ENCODE peak calls at places on chromosomes 11 and 22, in six cellular contexts. M is activated CD8-positive, alpha-beta memory T cell treated with anti-CD3 and anti-CD28 coated beads for 24 hours; D is NCI-H1105 treated with DMSO at 0.1 percent for 48 hours; S is endothelial cell of umbilical vein; N is NCI-H2029; A is dermis microvascular lymphatic vessel endothelial cell. T is an unnamed sample.

GRCh38 chr22:30557243-30557642 is 10.7 kb upstream of the SEC14L6 start:
- DNase-seq in M (no peak), D (no peak), S (no peak), N (no peak), A (no peak), T (no peak)

GRCh38 chr22:30702856-30703255 is 8.2 kb downstream of the OSBP2 start:
- DNase-seq in M (no peak), D (no peak), S (no peak), N (no peak), A (no peak), T (no peak)

GRCh38 chr11:130433357-130433756 is 4.9 kb upstream of the ADAMTS8 start:
- DNase-seq in M (no peak), D (no peak), S (no peak), N (no peak), A (no peak), T (no peak)

GRCh38 chr11:100825610-100826009 is 138.5 kb downstream of the ARHGAP42 start:
- DNase-seq in M (no peak), D (peak), S (no peak), N (no peak), A (no peak), T (no peak)

GRCh38 chr22:24244144-24244787 is 616 bp downstream of the GGT5 start:
- DNase-seq in M (no peak), D (no peak), S (peak), N (no peak), A (peak), T (no peak)

GRCh38 chr11:114346709-114347141 is 50.5 kb downstream of the NNMT start:
- DNase-seq in M (no peak), D (no peak), S (no peak), N (no peak), A (peak), T (no peak)

GRCh38 chr11:34215806-34216453 is 110.5 kb downstream of the NAT10 start:
- DNase-seq in M (no peak), D (no peak), S (no peak), N (no peak), A (no peak), T (no peak)

GRCh38 chr22:37749223-37749622 is 52.4 kb downstream of the TRIOBP start:
- DNase-seq in M (no peak), D (no peak), S (no peak), N (no peak), A (no peak), T (no peak)

GRCh38 chr11:34507156-34507555 is 6.4 kb downstream of the ELF5 start:
- DNase-seq in M (no peak), D (no peak), S (no peak), N (no peak), A (no peak), T (no peak)

GRCh38 chr11:78800089-78800690 is 225.5 kb upstream of the NARS2 start:
- DNase-seq in M (no peak), D (no peak), S (no peak), N (no peak), A (no peak), T (no peak)

GRCh38 chr11:125313271-125314222 is 149.0 kb downstream of the PKNOX2 start:
- DNase-seq in M (no peak), D (no peak), S (peak), N (no peak), A (peak), T (no peak)

GRCh38 chr22:49838771-49839717 is 11.4 kb upstream of the BRD1 start:
- DNase-seq in M (peak), D (no peak), S (no peak), N (no peak), A (no peak), T (no peak)

GRCh38 chr11:22193348-22194051 is 615 bp downstream of the ANO5 start:
- DNase-seq in M (no peak), D (peak), S (peak), N (peak), A (no peak), T (no peak)

GRCh38 chr11:37812281-37812880 is 1214.3 kb upstream of the RAG2 start:
- DNase-seq in M (no peak), D (no peak), S (no peak), N (no peak), A (no peak), T (no peak)

GRCh38 chr11:36073411-36074203 is 129.7 kb downstream of the LDLRAD3 start:
- DNase-seq in M (no peak), D (no peak), S (peak), N (no peak), A (peak), T (no peak)

GRCh38 chr11:111586305-111586915 is 15.8 kb upstream of the SIK2 start:
- DNase-seq in M (no peak), D (peak), S (peak), N (peak), A (peak), T (no peak)

GRCh38 chr11:44451706-44452105 is 113.8 kb upstream of the CD82 start:
- DNase-seq in M (peak), D (no peak), S (no peak), N (no peak), A (no peak), T (no peak)

GRCh38 chr11:15707194-15707593 is 592.5 kb downstream of the INSC start:
- DNase-seq in M (no peak), D (no peak), S (no peak), N (no peak), A (no peak), T (no peak)

GRCh38 chr22:39618996-39619530 is 48.5 kb downstream of the CACNA1I start:
- DNase-seq in M (no peak), D (no peak), S (no peak), N (no peak), A (no peak), T (no peak)

GRCh38 chr11:22130462-22131053 is 62.3 kb upstream of the ANO5 start:
- DNase-seq in M (no peak), D (peak), S (no peak), N (peak), A (no peak), T (no peak)

GRCh38 chr11:11520231-11521015 is 101.4 kb downstream of the GALNT18 start:
- DNase-seq in M (no peak), D (no peak), S (no peak), N (no peak), A (no peak), T (no peak)

GRCh38 chr11:1645357-1645821 is 15.8 kb downstream of the KRTAP5-5 start:
- DNase-seq in M (no peak), D (no peak), S (no peak), N (no peak), A (no peak), T (no peak)

T was measured in 8988T.